ENCODE peak calls at places on chromosomes 11 and 22, in seven cellular contexts. D is tibial artery, X is GM10248, J is HFFc6, B is AG04450, N is esophagus squamous epithelium, R is WTC11. O is an unnamed sample.

GRCh38 chr11:112797653-112798293 is 163.4 kb upstream of the NCAM1 start:
- DNase-seq in R (peak), D (no peak), J (no peak), B (no peak), X (no peak), N (no peak), O (peak)

GRCh38 chr11:124812876-124813275 is 12.7 kb upstream of the MSANTD2 start:
- DNase-seq in B (no peak), D (no peak), R (no peak), X (no peak), J (peak), N (no peak), O (no peak)

GRCh38 chr11:2541881-2542361 is 97.1 kb downstream of the KCNQ1 start:
- DNase-seq in D (no peak), J (no peak), R (no peak), N (no peak), B (no peak), X (no peak), O (no peak)

GRCh38 chr11:61730222-61730994 is 22.0 kb upstream of the MYRF start:
- DNase-seq in X (no peak), J (peak), D (no peak), N (no peak), R (no peak), B (no peak), O (peak)

GRCh38 chr11:32893947-32894827 is 1.6 kb downstream of the QSER1 start:
- DNase-seq in D (no peak), R (no peak), N (no peak), J (peak), X (peak), B (peak), O (peak)

GRCh38 chr11:18491924-18492323 is 34.8 kb downstream of the TSG101 start:
- DNase-seq in J (no peak), B (no peak), N (no peak), D (no peak), R (no peak), X (no peak), O (no peak)

GRCh38 chr11:45102810-45103621 is 43.4 kb upstream of the PRDM11 start:
- DNase-seq in B (no peak), J (peak), R (peak), N (no peak), X (peak), D (no peak), O (peak)

GRCh38 chr22:30921108-30921507 is 47.5 kb downstream of the MORC2 start:
- DNase-seq in D (no peak), N (no peak), R (no peak), J (no peak), B (no peak), X (no peak), O (peak)

GRCh38 chr11:44609028-44609782 is 43.7 kb downstream of the CD82 start:
- DNase-seq in D (no peak), N (peak), J (no peak), R (no peak), B (no peak), X (peak), O (no peak)

GRCh38 chr11:131691558-131692041 is 321.2 kb downstream of the NTM start:
- DNase-seq in N (no peak), J (no peak), B (no peak), D (no peak), R (peak), X (peak), O (no peak)

GRCh38 chr11:45091563-45092392 is 54.7 kb upstream of the PRDM11 start:
- DNase-seq in X (no peak), N (no peak), B (no peak), J (no peak), D (no peak), R (peak), O (no peak)

GRCh38 chr22:17366830-17367229 is 2.4 kb upstream of the CECR2 start:
- DNase-seq in N (no peak), D (no peak), B (no peak), R (peak), X (peak), J (no peak), O (no peak)

GRCh38 chr11:95886462-95886861 is 37.4 kb downstream of the MTMR2 start:
- DNase-seq in B (no peak), R (no peak), D (no peak), J (no peak), X (no peak), N (no peak), O (no peak)

GRCh38 chr22:39384750-39385480 is 14.7 kb upstream of the TAB1 start:
- DNase-seq in J (no peak), D (no peak), N (no peak), R (peak), B (no peak), X (peak), O (peak)

GRCh38 chr22:28989912-28990311 is 71.7 kb downstream of the C22orf31 start:
- DNase-seq in D (no peak), X (no peak), J (no peak), B (no peak), R (no peak), N (no peak), O (no peak)

DNA sequence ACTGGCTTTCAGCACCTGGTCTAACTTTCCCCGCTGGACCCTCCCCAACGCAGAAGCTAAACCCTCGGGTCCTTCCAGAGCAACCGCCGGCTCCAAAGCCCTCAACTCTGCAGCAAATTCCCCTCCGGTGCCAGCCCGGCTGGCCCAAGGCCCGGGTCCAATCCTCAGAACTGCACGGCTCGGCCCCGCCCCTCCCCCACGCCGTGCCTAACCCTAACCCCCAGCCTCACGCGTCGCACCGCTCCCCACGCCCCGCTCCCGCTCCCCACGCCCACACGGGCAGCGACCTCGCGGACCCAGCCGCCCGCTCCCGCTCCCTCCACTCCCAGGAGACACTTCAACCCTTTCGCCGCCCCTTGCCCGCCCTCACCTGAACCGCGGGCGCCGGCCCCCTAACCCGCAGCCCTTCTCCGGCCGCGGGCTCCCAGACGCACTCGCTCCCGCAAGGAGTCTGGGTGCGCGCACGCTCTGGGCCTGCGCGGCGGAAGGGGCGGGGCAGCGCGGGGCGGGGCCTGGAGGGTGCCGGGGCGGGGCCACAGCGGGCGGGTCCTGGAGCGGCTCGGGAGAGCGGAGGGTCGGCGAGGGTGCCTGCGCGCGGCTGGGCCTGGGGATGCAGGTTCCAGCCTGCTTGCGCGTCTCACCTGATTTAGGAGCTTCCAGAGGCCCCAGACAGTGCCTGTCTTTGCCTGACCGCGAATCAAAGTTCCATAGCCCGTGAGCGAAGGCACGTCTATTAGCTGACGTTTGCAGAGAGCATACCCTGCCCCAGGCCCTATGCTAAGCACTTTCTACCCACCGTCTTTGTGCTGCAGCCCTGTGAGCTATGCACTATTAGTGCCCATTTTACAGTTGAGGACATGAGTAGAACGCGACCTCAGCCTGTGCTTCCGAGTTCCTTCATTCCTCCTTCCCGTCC is at the start of gene NFRKB:
- DNase-seq in R (peak), X (peak), B (no peak), J (peak), N (peak), D (peak), O (peak)
- TF ChIP-seq CTCF in R (no peak), X (no peak), B (no peak), J (no peak), N (no peak), D (no peak), O (no peak)

GRCh38 chr22:24421428-24421931 is 5.9 kb upstream of the ADORA2A start:
- DNase-seq in N (no peak), X (peak), J (no peak), B (no peak), D (no peak), R (peak), O (peak)
- TF ChIP-seq CTCF in N (no peak), X (peak), J (peak), B (peak), D (no peak), R (peak), O (peak)

GRCh38 chr22:43828711-43829447 is 16.8 kb upstream of the EFCAB6 start:
- DNase-seq in J (no peak), N (no peak), B (no peak), X (no peak), R (peak), D (peak), O (no peak)
- TF ChIP-seq CTCF in J (peak), N (no peak), B (peak), X (no peak), R (no peak), D (no peak), O (no peak)

DNA sequence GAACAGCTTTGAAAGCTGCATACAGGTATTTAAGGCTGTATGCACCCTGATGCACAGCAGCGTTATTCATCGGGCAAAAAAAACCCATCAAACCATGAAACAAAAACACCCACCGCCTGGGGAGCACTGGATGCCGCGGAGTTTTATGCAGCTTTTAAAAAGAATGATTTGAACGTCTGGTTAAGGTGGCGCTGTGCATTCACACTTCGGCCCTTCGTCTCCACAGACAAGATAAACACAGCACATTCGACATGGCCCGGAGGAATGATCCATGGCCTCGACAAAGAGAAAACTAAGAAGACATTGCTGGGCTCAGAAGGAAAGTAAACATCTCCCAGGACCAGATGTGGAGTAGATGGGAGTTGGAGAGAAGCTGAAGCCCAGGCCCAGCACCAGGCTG is 40.8 kb upstream of the GAL start:
- DNase-seq in X (no peak), D (no peak), B (no peak), N (no peak), J (no peak), R (no peak), O (no peak)
- TF ChIP-seq CTCF in X (no peak), D (no peak), B (peak), N (no peak), J (no peak), R (no peak), O (no peak)

DNA sequence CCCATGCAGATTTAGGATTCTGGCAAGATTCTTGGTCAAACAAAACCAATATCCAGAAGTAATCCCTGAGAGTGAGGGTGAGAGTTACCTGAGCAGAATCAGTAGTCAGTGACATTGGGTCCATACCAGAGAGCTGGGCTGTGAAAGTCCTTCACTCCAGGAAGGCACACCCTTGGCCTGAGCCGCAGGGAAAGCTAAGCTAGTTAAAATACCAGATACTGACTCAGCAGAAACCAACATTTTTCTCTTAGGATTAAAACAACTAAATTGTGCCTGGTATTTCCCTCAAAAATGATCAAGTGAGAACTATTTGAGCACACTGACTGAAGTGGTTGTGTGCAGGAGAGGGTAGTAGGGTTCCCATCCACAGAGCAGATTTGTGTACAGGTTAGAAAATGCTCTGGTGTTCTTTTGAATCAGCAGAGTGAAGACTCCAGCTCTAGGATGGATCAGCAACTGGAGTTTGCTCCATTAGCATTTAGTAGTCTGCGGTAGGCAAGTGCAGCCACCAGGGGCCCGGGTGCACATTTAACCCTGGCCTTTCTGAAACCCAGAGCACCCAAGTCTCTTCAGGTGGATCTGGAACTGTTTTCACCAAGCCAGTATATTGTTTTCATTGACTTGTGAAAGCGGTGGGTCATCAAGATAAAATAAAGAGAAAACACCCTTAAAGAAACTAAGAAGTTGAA is 100.7 kb upstream of the CLPB start:
- DNase-seq in R (peak), J (peak), D (no peak), X (no peak), B (no peak), N (no peak), O (no peak)
- TF ChIP-seq CTCF in R (no peak), J (peak), D (no peak), X (no peak), B (peak), N (no peak), O (no peak)

DNA sequence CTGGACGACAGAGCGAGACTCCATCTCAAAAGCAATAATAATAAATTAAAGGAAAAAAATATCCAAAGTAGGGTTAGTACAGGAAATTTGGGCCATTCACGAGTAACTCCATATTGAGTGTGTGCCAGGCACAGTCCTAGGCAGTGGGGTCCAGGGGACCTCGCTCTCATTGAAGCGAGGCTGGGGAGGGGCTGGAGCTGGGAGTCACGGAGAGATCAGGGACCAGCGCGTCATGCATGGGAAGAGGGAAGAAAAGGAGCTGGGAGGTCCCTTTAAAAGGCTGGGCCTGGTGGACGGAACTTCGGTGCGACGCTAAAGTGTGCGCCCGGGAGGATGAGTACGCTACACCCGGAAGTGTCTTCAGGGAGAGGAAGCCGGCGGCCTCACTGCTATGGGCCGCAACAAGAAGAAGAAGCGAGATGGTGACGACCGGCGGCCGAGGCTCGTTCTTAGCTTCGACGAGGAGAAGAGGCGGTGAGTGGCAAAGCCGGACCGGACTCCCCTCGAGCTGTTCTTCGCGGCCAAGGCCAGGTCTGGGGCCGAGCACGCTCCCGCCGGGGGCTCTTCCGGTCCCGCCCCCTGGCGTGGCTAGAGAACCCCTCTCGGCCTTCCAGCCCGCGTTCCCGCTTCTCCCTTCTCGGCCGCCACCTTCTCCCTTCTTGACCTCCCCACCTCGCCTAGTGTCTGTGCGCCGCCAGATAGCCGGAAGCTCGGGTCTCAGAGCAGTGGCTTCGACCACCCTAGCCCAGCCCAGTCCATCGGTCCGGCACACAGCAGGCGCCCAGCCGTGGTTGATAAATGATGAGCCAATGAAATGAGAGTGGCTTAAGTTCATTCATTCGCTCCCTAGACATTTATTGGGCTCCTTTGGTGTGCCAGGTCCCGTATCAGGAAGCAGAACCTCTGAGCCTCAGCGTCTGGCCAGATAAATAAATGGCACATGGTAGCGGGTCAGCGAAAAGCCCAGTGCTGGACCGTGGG is at the start of gene NOL12:
- DNase-seq in J (peak), R (peak), B (no peak), X (peak), N (no peak), D (peak), O (peak)
- TF ChIP-seq CTCF in J (peak), R (no peak), B (no peak), X (no peak), N (no peak), D (no peak), O (no peak)

DNA sequence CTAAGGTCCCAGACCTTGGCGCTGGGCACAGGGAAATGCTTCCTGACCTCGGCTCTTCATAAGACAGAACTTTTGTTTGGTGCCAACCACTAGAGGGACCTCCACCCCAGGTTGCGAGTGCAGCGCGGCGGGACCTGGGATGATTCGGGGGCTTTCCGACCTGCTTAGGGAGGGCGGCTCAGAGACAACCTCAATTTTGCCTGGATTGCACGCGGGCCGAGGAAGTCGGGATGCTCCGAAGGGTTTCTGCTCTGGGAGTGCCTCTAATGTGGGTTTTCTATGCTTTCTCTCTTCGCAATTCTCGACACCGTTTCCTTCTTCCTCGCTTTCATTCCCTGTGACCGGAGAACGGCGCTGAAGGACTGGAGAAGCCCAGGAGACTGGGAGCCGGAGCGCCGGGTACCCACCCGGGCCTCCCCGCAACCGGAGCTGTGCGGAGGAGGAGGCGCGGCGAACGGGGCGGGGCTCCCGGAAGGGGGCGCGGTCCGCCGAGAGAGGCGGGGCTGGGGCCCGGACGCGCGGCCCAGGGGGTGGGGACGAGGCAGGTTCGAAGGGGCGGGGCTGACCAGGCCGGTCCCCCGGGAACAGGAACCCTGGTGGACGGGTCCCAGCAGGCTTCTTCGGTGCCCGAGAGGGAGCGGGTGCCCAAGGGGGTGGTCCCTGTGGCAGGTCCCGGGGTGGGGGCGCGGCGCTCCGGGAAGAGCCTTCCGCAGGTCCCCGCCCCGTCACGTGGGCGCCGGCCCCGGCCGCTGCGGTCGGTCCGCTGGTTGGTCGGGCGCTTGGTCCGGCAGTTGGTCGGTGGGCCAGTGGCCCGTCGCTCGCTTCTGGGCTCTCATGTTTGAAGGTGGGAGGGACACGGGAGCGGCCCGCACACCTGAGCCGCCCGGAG is at the start of gene PPFIBP2:
- DNase-seq in J (peak), B (no peak), D (peak), N (no peak), R (peak), X (peak), O (peak)
- TF ChIP-seq CTCF in J (peak), B (peak), D (peak), N (peak), R (no peak), X (peak), O (peak)

GRCh38 chr22:19495562-19496323 is 16.0 kb downstream of the CDC45 start:
- DNase-seq in D (no peak), R (no peak), J (peak), B (no peak), X (no peak), N (no peak), O (peak)
- TF ChIP-seq CTCF in D (no peak), R (no peak), J (peak), B (peak), X (no peak), N (no peak), O (peak)

DNA sequence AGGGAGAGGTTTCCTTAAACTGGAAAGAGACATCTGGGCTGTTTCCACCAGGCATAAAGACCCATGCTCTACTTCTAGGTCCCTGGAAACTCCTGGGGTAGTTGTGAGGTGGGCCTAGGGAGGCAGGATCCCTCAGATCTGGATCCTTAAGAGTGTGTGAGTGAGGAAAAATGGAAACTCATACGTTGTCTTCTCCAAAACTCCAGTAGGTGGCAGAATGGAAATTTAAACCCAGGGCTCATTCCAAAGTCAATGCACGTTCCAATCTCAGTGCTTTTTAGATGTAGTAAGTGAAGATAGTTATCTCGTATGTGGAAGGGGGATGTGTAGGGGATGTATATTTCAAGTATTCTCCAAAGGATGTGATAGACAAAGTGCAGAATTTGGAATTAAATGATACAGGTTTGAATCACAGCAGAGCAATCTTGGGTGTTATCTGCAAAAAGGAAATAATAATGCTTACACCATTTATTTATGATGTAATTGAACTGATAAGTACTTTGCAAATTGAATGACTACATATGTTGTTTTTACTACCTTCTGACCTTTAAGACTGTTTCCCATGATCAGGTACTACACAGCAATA is 13.1 kb upstream of the MMP1 start:
- DNase-seq in D (no peak), N (no peak), X (no peak), J (peak), B (no peak), R (no peak), O (peak)
- TF ChIP-seq CTCF in D (no peak), N (no peak), X (peak), J (peak), B (peak), R (no peak), O (peak)